ENCODE peak calls at places on chromosomes 3 and 15, in nine cellular contexts. One of them, this sample, is unnamed.

GRCh38 chr3:186937017-186937875 is 6.9 kb downstream of the ST6GAL1 start:
- DNase-seq in dorsolateral prefrontal cortex: no peak
- DNase-seq in COLO829: no peak
- DNase-seq in anterior cingulate cortex: no peak
- DNase-seq in GM10248: no peak
- DNase-seq in H9: no peak
- DNase-seq in fibroblast of lung: no peak
- DNase-seq in suprapubic skin: no peak
- DNase-seq in H54: no peak
- DNase-seq in this sample: no peak

GRCh38 chr15:66829551-66830131 is 127.6 kb downstream of the SMAD6 start:
- DNase-seq in dorsolateral prefrontal cortex: no peak
- DNase-seq in COLO829: no peak
- DNase-seq in anterior cingulate cortex: no peak
- DNase-seq in GM10248: no peak
- DNase-seq in H9: no peak
- DNase-seq in fibroblast of lung: no peak
- DNase-seq in suprapubic skin: no peak
- DNase-seq in H54: no peak
- DNase-seq in this sample: no peak

GRCh38 chr15:72406936-72407335 is 8.8 kb downstream of the TMEM202 start:
- DNase-seq in dorsolateral prefrontal cortex: no peak
- DNase-seq in COLO829: no peak
- DNase-seq in anterior cingulate cortex: no peak
- DNase-seq in GM10248: no peak
- DNase-seq in H9: no peak
- DNase-seq in fibroblast of lung: no peak
- DNase-seq in suprapubic skin: no peak
- DNase-seq in H54: no peak
- DNase-seq in this sample: no peak

GRCh38 chr15:29888651-29889050 is 66.4 kb upstream of the TJP1 start:
- DNase-seq in dorsolateral prefrontal cortex: no peak
- DNase-seq in COLO829: no peak
- DNase-seq in anterior cingulate cortex: peak
- DNase-seq in GM10248: no peak
- DNase-seq in H9: no peak
- DNase-seq in fibroblast of lung: peak
- DNase-seq in suprapubic skin: no peak
- DNase-seq in H54: no peak
- DNase-seq in this sample: no peak

GRCh38 chr3:18757476-18757875 is 332.3 kb upstream of the SATB1 start:
- DNase-seq in dorsolateral prefrontal cortex: no peak
- DNase-seq in COLO829: no peak
- DNase-seq in anterior cingulate cortex: no peak
- DNase-seq in GM10248: no peak
- DNase-seq in H9: no peak
- DNase-seq in fibroblast of lung: no peak
- DNase-seq in suprapubic skin: no peak
- DNase-seq in H54: no peak
- DNase-seq in this sample: no peak

GRCh38 chr3:102332205-102332604 is 102.6 kb upstream of the ZPLD1 start:
- DNase-seq in dorsolateral prefrontal cortex: no peak
- DNase-seq in COLO829: no peak
- DNase-seq in anterior cingulate cortex: no peak
- DNase-seq in GM10248: no peak
- DNase-seq in H9: no peak
- DNase-seq in fibroblast of lung: no peak
- DNase-seq in suprapubic skin: no peak
- DNase-seq in H54: no peak
- DNase-seq in this sample: peak

GRCh38 chr3:114496874-114497273 is 203.0 kb downstream of the TIGIT start:
- DNase-seq in dorsolateral prefrontal cortex: no peak
- DNase-seq in COLO829: no peak
- DNase-seq in anterior cingulate cortex: no peak
- DNase-seq in GM10248: no peak
- DNase-seq in H9: no peak
- DNase-seq in fibroblast of lung: peak
- DNase-seq in suprapubic skin: no peak
- DNase-seq in H54: no peak
- DNase-seq in this sample: no peak

GRCh38 chr3:5240740-5241139 is 53.2 kb downstream of the EDEM1 start:
- DNase-seq in dorsolateral prefrontal cortex: no peak
- DNase-seq in COLO829: no peak
- DNase-seq in anterior cingulate cortex: no peak
- DNase-seq in GM10248: no peak
- DNase-seq in H9: no peak
- DNase-seq in fibroblast of lung: no peak
- DNase-seq in suprapubic skin: no peak
- DNase-seq in H54: no peak
- DNase-seq in this sample: no peak

GRCh38 chr15:48385431-48385830 is 54.2 kb downstream of the DUT start:
- DNase-seq in dorsolateral prefrontal cortex: no peak
- DNase-seq in COLO829: no peak
- DNase-seq in anterior cingulate cortex: no peak
- DNase-seq in GM10248: no peak
- DNase-seq in H9: no peak
- DNase-seq in fibroblast of lung: peak
- DNase-seq in suprapubic skin: no peak
- DNase-seq in H54: peak
- DNase-seq in this sample: no peak

GRCh38 chr3:60073942-60074341 is 1024.1 kb upstream of the CFAP20DC start:
- DNase-seq in dorsolateral prefrontal cortex: no peak
- DNase-seq in COLO829: no peak
- DNase-seq in anterior cingulate cortex: no peak
- DNase-seq in GM10248: no peak
- DNase-seq in H9: no peak
- DNase-seq in fibroblast of lung: no peak
- DNase-seq in suprapubic skin: no peak
- DNase-seq in H54: no peak
- DNase-seq in this sample: no peak

GRCh38 chr3:188734395-188734794 is 437.4 kb upstream of the TPRG1 start:
- DNase-seq in dorsolateral prefrontal cortex: no peak
- DNase-seq in COLO829: no peak
- DNase-seq in anterior cingulate cortex: peak
- DNase-seq in GM10248: no peak
- DNase-seq in H9: no peak
- DNase-seq in fibroblast of lung: no peak
- DNase-seq in suprapubic skin: no peak
- DNase-seq in H54: no peak
- DNase-seq in this sample: no peak

GRCh38 chr3:40924559-40925058 is 274.7 kb upstream of the CTNNB1 start:
- DNase-seq in dorsolateral prefrontal cortex: no peak
- DNase-seq in COLO829: no peak
- DNase-seq in anterior cingulate cortex: peak
- DNase-seq in GM10248: no peak
- DNase-seq in H9: no peak
- DNase-seq in fibroblast of lung: no peak
- DNase-seq in suprapubic skin: no peak
- DNase-seq in H54: no peak
- DNase-seq in this sample: no peak

GRCh38 chr3:46089237-46090011 is 62.1 kb upstream of the XCR1 start:
- DNase-seq in dorsolateral prefrontal cortex: peak
- DNase-seq in COLO829: peak
- DNase-seq in anterior cingulate cortex: peak
- DNase-seq in GM10248: peak
- DNase-seq in H9: no peak
- DNase-seq in fibroblast of lung: peak
- DNase-seq in suprapubic skin: peak
- DNase-seq in H54: peak
- DNase-seq in this sample: peak

GRCh38 chr3:64214002-64214696 is 11.1 kb downstream of the PRICKLE2 start:
- DNase-seq in dorsolateral prefrontal cortex: no peak
- DNase-seq in COLO829: peak
- DNase-seq in anterior cingulate cortex: no peak
- DNase-seq in GM10248: no peak
- DNase-seq in H9: no peak
- DNase-seq in fibroblast of lung: peak
- DNase-seq in suprapubic skin: peak
- DNase-seq in H54: peak
- DNase-seq in this sample: no peak

GRCh38 chr15:72888211-72888610 is 104.7 kb upstream of the ADPGK start:
- DNase-seq in dorsolateral prefrontal cortex: no peak
- DNase-seq in COLO829: no peak
- DNase-seq in anterior cingulate cortex: no peak
- DNase-seq in GM10248: no peak
- DNase-seq in H9: no peak
- DNase-seq in fibroblast of lung: no peak
- DNase-seq in suprapubic skin: no peak
- DNase-seq in H54: no peak
- DNase-seq in this sample: no peak

GRCh38 chr15:56759450-56759845 is 26.1 kb upstream of the ZNF280D start:
- DNase-seq in dorsolateral prefrontal cortex: no peak
- DNase-seq in COLO829: no peak
- DNase-seq in anterior cingulate cortex: no peak
- DNase-seq in GM10248: no peak
- DNase-seq in H9: no peak
- DNase-seq in fibroblast of lung: peak
- DNase-seq in suprapubic skin: no peak
- DNase-seq in H54: peak
- DNase-seq in this sample: peak

GRCh38 chr15:42549052-42549491 is 434 bp downstream of the HAUS2 start:
- DNase-seq in dorsolateral prefrontal cortex: no peak
- DNase-seq in COLO829: peak
- DNase-seq in anterior cingulate cortex: no peak
- DNase-seq in GM10248: peak
- DNase-seq in H9: no peak
- DNase-seq in fibroblast of lung: peak
- DNase-seq in suprapubic skin: no peak
- DNase-seq in H54: peak
- DNase-seq in this sample: peak

This sample was measured in PC-3.